ENCODE peak calls at places on chromosomes 2 and 18, in seven cellular contexts. One of them, this sample, is unnamed.

GRCh38 chr2:53633441-53633840 is 134.2 kb upstream of the CHAC2 start:
- DNase-seq in H1: no peak
- DNase-seq in SK-N-SH: peak
- DNase-seq in K562: no peak
- DNase-seq in GM12878: no peak
- DNase-seq in HepG2: peak
- DNase-seq in GM12891: no peak
- DNase-seq in this sample: no peak

GRCh38 chr2:140667203-140667602 is 1463.6 kb downstream of the LRP1B start:
- DNase-seq in GM12891: no peak
- DNase-seq in H1: no peak
- DNase-seq in HepG2: no peak
- DNase-seq in K562: no peak
- DNase-seq in SK-N-SH: no peak
- DNase-seq in GM12878: no peak
- DNase-seq in this sample: no peak

GRCh38 chr2:170917957-170918356 is 11.1 kb upstream of the GORASP2 start:
- DNase-seq in HepG2: no peak
- DNase-seq in H1: no peak
- DNase-seq in SK-N-SH: no peak
- DNase-seq in GM12891: no peak
- DNase-seq in K562: no peak
- DNase-seq in GM12878: no peak
- DNase-seq in this sample: no peak

GRCh38 chr2:195121341-195121740 is 535.7 kb upstream of the SLC39A10 start:
- DNase-seq in SK-N-SH: no peak
- DNase-seq in GM12891: no peak
- DNase-seq in H1: no peak
- DNase-seq in HepG2: no peak
- DNase-seq in GM12878: no peak
- DNase-seq in K562: no peak
- DNase-seq in this sample: no peak

GRCh38 chr18:52465391-52465790 is 125.4 kb downstream of the DCC start:
- DNase-seq in GM12878: no peak
- DNase-seq in GM12891: no peak
- DNase-seq in H1: no peak
- DNase-seq in K562: no peak
- DNase-seq in HepG2: no peak
- DNase-seq in SK-N-SH: no peak
- DNase-seq in this sample: no peak

GRCh38 chr2:234146087-234146826 is 95.8 kb downstream of the SPP2 start:
- DNase-seq in GM12878: no peak
- DNase-seq in K562: no peak
- DNase-seq in GM12891: no peak
- DNase-seq in SK-N-SH: no peak
- DNase-seq in H1: no peak
- DNase-seq in HepG2: no peak
- DNase-seq in this sample: no peak

GRCh38 chr2:73243884-73244570 is 9.9 kb downstream of the CCT7 start:
- DNase-seq in K562: no peak
- DNase-seq in GM12878: no peak
- DNase-seq in H1: no peak
- DNase-seq in SK-N-SH: peak
- DNase-seq in GM12891: no peak
- DNase-seq in HepG2: no peak
- DNase-seq in this sample: no peak

GRCh38 chr2:190407662-190408537 is at the start of gene MFSD6:
- DNase-seq in GM12891: peak
- DNase-seq in K562: peak
- DNase-seq in GM12878: no peak
- DNase-seq in H1: peak
- DNase-seq in SK-N-SH: peak
- DNase-seq in HepG2: no peak
- DNase-seq in this sample: peak

GRCh38 chr2:152611458-152612231 is 105.6 kb downstream of the PRPF40A start:
- DNase-seq in HepG2: no peak
- DNase-seq in GM12891: no peak
- DNase-seq in GM12878: peak
- DNase-seq in SK-N-SH: no peak
- DNase-seq in H1: no peak
- DNase-seq in K562: no peak
- DNase-seq in this sample: no peak
- TF ChIP-seq TAF1 in HepG2: no peak
- TF ChIP-seq TAF1 in GM12891: no peak
- TF ChIP-seq TAF1 in GM12878: no peak
- TF ChIP-seq TAF1 in SK-N-SH: no peak
- TF ChIP-seq TAF1 in H1: no peak
- TF ChIP-seq TAF1 in K562: no peak
- TF ChIP-seq TAF1 in this sample: no peak

DNA sequence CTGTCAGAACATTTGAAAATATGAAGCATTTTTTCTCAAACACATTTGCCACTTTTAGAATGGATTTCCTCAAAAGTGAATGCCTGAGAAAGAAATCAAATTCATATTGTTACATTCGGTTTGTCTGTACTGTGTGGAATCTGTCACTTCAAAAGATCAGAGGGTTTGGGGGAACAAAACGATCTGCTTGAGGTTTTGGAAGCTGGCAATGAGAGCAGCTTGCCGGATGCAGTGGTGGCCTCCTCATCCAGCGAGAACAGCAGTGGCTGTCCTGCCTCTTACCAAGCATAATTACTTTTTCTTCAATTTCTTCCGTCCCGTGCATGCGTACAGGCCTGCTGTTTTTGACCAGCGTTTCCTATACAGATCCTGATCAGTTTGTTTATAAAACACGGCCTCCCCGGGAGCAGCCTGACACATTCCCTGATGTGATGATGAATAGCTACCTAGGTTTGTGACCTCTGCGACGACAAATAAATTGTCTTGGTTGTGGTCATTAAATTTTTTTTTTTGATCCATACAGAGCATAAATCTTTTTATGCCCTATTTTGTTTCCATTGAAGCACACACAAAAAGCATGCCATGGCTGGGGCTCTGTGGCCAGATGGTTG is 45.2 kb downstream of the ITGA6 start:
- DNase-seq in GM12878: no peak
- DNase-seq in SK-N-SH: no peak
- DNase-seq in HepG2: no peak
- DNase-seq in H1: no peak
- DNase-seq in GM12891: no peak
- DNase-seq in K562: no peak
- DNase-seq in this sample: no peak
- TF ChIP-seq POLR2AphosphoS5 in GM12878: no peak
- TF ChIP-seq POLR2AphosphoS5 in SK-N-SH: no peak
- TF ChIP-seq POLR2AphosphoS5 in HepG2: no peak
- TF ChIP-seq POLR2AphosphoS5 in H1: no peak
- TF ChIP-seq POLR2AphosphoS5 in GM12891: no peak
- TF ChIP-seq POLR2AphosphoS5 in K562: no peak
- TF ChIP-seq POLR2AphosphoS5 in this sample: no peak

DNA sequence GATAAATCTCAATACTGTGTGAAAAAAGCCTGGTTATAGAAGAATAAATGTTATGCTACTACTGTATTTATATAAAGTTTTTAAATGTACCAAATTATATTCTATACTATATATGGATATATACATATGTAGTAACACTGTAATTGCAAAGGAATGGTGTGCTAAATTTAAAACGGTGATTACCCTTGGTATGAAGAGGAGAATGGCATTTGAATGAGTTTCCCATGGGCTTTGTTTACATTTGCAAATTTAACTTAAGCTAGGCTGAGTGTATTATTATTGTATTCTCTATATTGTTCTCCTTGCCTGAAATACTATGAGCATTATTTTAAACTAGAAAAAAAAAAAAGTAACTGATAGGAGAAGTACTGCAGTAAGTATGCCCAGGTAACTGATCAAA is 4.7 kb upstream of the SP3 start:
- DNase-seq in K562: no peak
- DNase-seq in SK-N-SH: no peak
- DNase-seq in HepG2: no peak
- DNase-seq in GM12891: no peak
- DNase-seq in H1: no peak
- DNase-seq in GM12878: no peak
- DNase-seq in this sample: no peak
- TF ChIP-seq TAF1 in K562: no peak
- TF ChIP-seq TAF1 in SK-N-SH: no peak
- TF ChIP-seq TAF1 in HepG2: no peak
- TF ChIP-seq TAF1 in GM12891: no peak
- TF ChIP-seq TAF1 in H1: no peak
- TF ChIP-seq TAF1 in GM12878: no peak
- TF ChIP-seq TAF1 in this sample: no peak

GRCh38 chr2:27125104-27125503 is 1.5 kb downstream of the ABHD1 start:
- DNase-seq in GM12891: no peak
- DNase-seq in K562: no peak
- DNase-seq in H1: no peak
- DNase-seq in GM12878: no peak
- DNase-seq in HepG2: no peak
- DNase-seq in SK-N-SH: no peak
- DNase-seq in this sample: no peak
- TF ChIP-seq POLR2AphosphoS5 in GM12891: no peak
- TF ChIP-seq POLR2AphosphoS5 in K562: no peak
- TF ChIP-seq POLR2AphosphoS5 in H1: no peak
- TF ChIP-seq POLR2AphosphoS5 in GM12878: no peak
- TF ChIP-seq POLR2AphosphoS5 in HepG2: no peak
- TF ChIP-seq POLR2AphosphoS5 in SK-N-SH: no peak
- TF ChIP-seq POLR2AphosphoS5 in this sample: no peak

GRCh38 chr2:168723494-168723893 is 78.9 kb upstream of the NOSTRIN start:
- DNase-seq in GM12878: no peak
- DNase-seq in SK-N-SH: no peak
- DNase-seq in K562: no peak
- DNase-seq in HepG2: no peak
- DNase-seq in GM12891: no peak
- DNase-seq in H1: no peak
- DNase-seq in this sample: no peak
- TF ChIP-seq TAF1 in GM12878: no peak
- TF ChIP-seq TAF1 in SK-N-SH: no peak
- TF ChIP-seq TAF1 in K562: no peak
- TF ChIP-seq TAF1 in HepG2: no peak
- TF ChIP-seq TAF1 in GM12891: no peak
- TF ChIP-seq TAF1 in H1: no peak
- TF ChIP-seq TAF1 in this sample: no peak

DNA sequence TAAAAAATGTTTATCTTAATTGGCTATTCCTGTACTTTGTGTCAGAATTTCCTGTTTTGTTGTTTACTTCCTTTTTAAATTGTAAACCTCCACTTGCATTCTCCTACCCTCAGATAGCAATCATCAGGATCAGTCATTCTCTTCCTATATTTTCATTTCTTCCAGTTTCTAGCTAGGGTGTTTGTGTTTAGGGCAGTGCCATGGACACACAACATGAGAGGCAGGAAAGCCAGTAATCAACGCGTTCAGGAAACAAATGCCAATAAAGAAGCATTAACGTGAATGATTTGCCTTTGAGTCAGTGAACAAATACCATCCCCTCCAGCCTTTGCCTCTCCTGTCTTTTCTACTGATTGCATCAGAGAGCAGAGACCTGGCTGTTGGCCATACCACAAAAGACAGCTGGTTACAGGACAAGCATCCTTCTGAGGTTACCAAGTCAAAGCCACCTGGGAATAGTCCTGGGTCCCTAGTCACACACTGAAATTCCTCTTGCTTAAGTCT is 56.7 kb upstream of the FHL2 start:
- DNase-seq in GM12891: no peak
- DNase-seq in HepG2: peak
- DNase-seq in K562: no peak
- DNase-seq in SK-N-SH: peak
- DNase-seq in GM12878: no peak
- DNase-seq in H1: no peak
- DNase-seq in this sample: no peak
- TF ChIP-seq POLR2AphosphoS5 in GM12891: no peak
- TF ChIP-seq POLR2AphosphoS5 in HepG2: no peak
- TF ChIP-seq POLR2AphosphoS5 in K562: no peak
- TF ChIP-seq POLR2AphosphoS5 in SK-N-SH: no peak
- TF ChIP-seq POLR2AphosphoS5 in GM12878: no peak
- TF ChIP-seq POLR2AphosphoS5 in H1: no peak
- TF ChIP-seq POLR2AphosphoS5 in this sample: no peak

DNA sequence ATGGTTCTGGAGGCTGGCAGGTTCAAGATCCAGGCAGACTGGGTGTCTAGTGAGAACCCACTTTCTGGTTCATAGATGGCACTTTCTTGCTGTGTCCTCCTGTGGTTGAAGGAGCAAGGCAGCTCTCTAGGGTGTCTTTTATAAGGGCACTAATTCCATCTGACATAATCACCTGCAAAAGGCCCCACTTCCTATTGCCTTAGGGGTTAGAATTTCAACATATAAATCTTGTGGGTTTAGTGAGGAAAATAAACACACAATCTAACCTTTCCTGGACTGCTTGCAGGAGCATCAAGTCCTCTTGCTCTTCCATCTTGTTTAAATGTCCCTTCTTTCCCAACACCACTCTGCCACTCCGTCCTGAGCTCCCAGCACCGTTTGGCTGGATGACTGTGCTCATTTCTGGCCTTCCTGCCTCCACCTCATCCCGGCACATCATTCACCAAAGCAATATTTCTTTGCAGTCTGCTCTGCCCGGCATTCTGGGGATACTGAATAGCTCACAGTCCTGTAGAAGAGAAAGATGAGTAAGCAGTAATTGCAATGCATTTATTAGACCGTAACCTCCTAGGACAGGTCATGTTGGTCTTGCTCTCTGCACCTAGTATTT is 247.9 kb downstream of the BCL2 start:
- DNase-seq in H1: no peak
- DNase-seq in SK-N-SH: no peak
- DNase-seq in GM12878: no peak
- DNase-seq in K562: no peak
- DNase-seq in GM12891: no peak
- DNase-seq in HepG2: no peak
- DNase-seq in this sample: no peak
- TF ChIP-seq TAF1 in H1: no peak
- TF ChIP-seq TAF1 in SK-N-SH: no peak
- TF ChIP-seq TAF1 in GM12878: no peak
- TF ChIP-seq TAF1 in K562: no peak
- TF ChIP-seq TAF1 in GM12891: no peak
- TF ChIP-seq TAF1 in HepG2: no peak
- TF ChIP-seq TAF1 in this sample: no peak